ENCODE peak calls at places on chromosomes 11 and 22, in ten cellular contexts. U is nephron progenitor cell, A is anterior cingulate cortex, R is iPS-NIHi11, N is GM03348, K is dorsolateral prefrontal cortex, F is foreskin fibroblast, T is A549, B is OCI-LY7, M is cardiac muscle cell. D is an unnamed sample.

GRCh38 chr11:126817523-126818450 is 182.8 kb downstream of the KIRREL3 start:
- DNase-seq in T (no peak), A (no peak), R (no peak), K (no peak), B (no peak), F (peak), U (no peak), M (no peak), N (peak), D (peak)

GRCh38 chr22:44025171-44026065 is 1.3 kb downstream of the PARVB start:
- DNase-seq in A (no peak), U (no peak), B (peak), R (no peak), F (no peak), K (no peak), T (no peak), N (no peak), M (no peak), D (no peak)

GRCh38 chr11:1084561-1085439 is 10.1 kb downstream of the MUC2 start:
- DNase-seq in N (no peak), U (no peak), A (no peak), M (no peak), F (no peak), K (peak), T (no peak), R (no peak), B (no peak), D (no peak)

GRCh38 chr22:45008853-45009751 is 703 bp downstream of the PHF21B start:
- DNase-seq in N (peak), A (peak), T (peak), R (no peak), K (no peak), B (peak), U (peak), F (peak), M (peak), D (peak)

GRCh38 chr22:32649515-32650200 is 151.8 kb upstream of the TIMP3 start:
- DNase-seq in F (peak), M (no peak), R (no peak), K (no peak), U (no peak), A (no peak), N (peak), T (no peak), B (no peak), D (peak)

GRCh38 chr22:46389081-46389480 is 53.6 kb downstream of the TRMU start:
- DNase-seq in M (no peak), B (no peak), A (no peak), N (no peak), K (no peak), F (no peak), R (no peak), T (no peak), U (no peak), D (no peak)

GRCh38 chr22:30829901-30830550 is 135.4 kb downstream of the OSBP2 start:
- DNase-seq in F (peak), M (peak), B (no peak), T (peak), R (no peak), N (peak), A (no peak), U (no peak), K (no peak), D (peak)

GRCh38 chr11:85791326-85791990 is 19.5 kb downstream of the SYTL2 start:
- DNase-seq in M (no peak), A (no peak), R (no peak), F (peak), B (no peak), K (no peak), T (no peak), U (no peak), N (no peak), D (no peak)

GRCh38 chr11:68042219-68043028 is 3.6 kb downstream of the TCIRG1 start:
- DNase-seq in M (no peak), A (no peak), R (no peak), U (no peak), T (no peak), B (no peak), F (peak), K (no peak), N (no peak), D (no peak)

GRCh38 chr11:9664276-9665171 is 647 bp downstream of the SWAP70 start:
- DNase-seq in M (peak), U (no peak), K (peak), N (peak), T (peak), B (peak), F (peak), R (no peak), A (no peak), D (peak)

GRCh38 chr11:73755670-73756069 is 5.2 kb downstream of the RAB6A start:
- DNase-seq in T (no peak), K (no peak), M (no peak), U (no peak), R (no peak), A (no peak), B (no peak), F (no peak), N (no peak), D (no peak)

GRCh38 chr11:65558002-65558784 is at the start of gene LTBP3:
- DNase-seq in B (no peak), N (peak), T (peak), M (peak), A (peak), R (peak), F (peak), U (peak), K (peak), D (peak)

GRCh38 chr22:25013634-25014033 is 61.1 kb downstream of the KIAA1671 start:
- DNase-seq in F (no peak), K (no peak), M (no peak), U (no peak), T (no peak), N (no peak), A (no peak), B (no peak), R (no peak), D (no peak)

GRCh38 chr11:10725114-10725906 is 25.7 kb upstream of the CTR9 start:
- DNase-seq in R (no peak), F (peak), A (no peak), U (no peak), M (peak), K (no peak), N (peak), B (no peak), T (no peak), D (peak)

GRCh38 chr22:41442240-41442792 is 4.3 kb downstream of the TOB2 start:
- DNase-seq in M (no peak), B (no peak), U (no peak), R (no peak), T (no peak), K (no peak), F (no peak), A (no peak), N (no peak), D (no peak)

GRCh38 chr11:46210133-46210636 is 67.3 kb upstream of the CREB3L1 start:
- DNase-seq in A (no peak), R (no peak), T (peak), M (peak), B (no peak), F (peak), U (no peak), K (no peak), N (peak), D (peak)

GRCh38 chr22:19663821-19664325 is 50.4 kb upstream of the SEPTIN5 start:
- DNase-seq in A (no peak), N (peak), R (peak), B (no peak), U (peak), M (peak), K (no peak), T (no peak), F (peak), D (peak)

GRCh38 chr11:45405916-45406670 is 120.0 kb upstream of the SYT13 start:
- DNase-seq in U (no peak), B (peak), K (no peak), M (peak), T (no peak), N (no peak), A (no peak), R (no peak), F (peak), D (no peak)

GRCh38 chr22:46934746-46935491 is 172.5 kb downstream of the TBC1D22A start:
- DNase-seq in T (peak), N (peak), U (no peak), F (peak), R (no peak), K (no peak), B (no peak), M (peak), A (no peak), D (peak)

GRCh38 chr11:16086229-16086628 is 270.1 kb downstream of the SOX6 start:
- DNase-seq in A (no peak), K (no peak), N (no peak), M (no peak), B (no peak), U (peak), F (peak), T (no peak), R (peak), D (no peak)

GRCh38 chr11:118878187-118878586 is 5.5 kb upstream of the CXCR5 start:
- DNase-seq in B (peak), F (no peak), U (no peak), A (no peak), M (no peak), R (no peak), K (no peak), N (no peak), T (no peak), D (no peak)

GRCh38 chr22:41538583-41538982 is 5.7 kb downstream of the POLR3H start:
- DNase-seq in M (no peak), R (no peak), B (no peak), T (no peak), A (peak), F (no peak), U (no peak), N (no peak), K (no peak), D (no peak)

GRCh38 chr11:102703826-102704493 is 1.6 kb downstream of the MMP27 start:
- DNase-seq in F (no peak), U (no peak), K (no peak), B (no peak), N (no peak), T (no peak), M (no peak), R (no peak), A (no peak), D (no peak)

GRCh38 chr22:20571531-20572007 is 64.2 kb downstream of the MED15 start:
- DNase-seq in R (peak), A (no peak), K (no peak), B (peak), N (peak), M (peak), F (peak), T (peak), U (peak), D (peak)

GRCh38 chr11:45580399-45580798 is 85.0 kb downstream of the CHST1 start:
- DNase-seq in K (no peak), B (no peak), U (peak), M (peak), A (no peak), N (peak), T (peak), F (peak), R (peak), D (peak)

GRCh38 chr11:94731921-94732601 is 36.1 kb upstream of the AMOTL1 start:
- DNase-seq in T (peak), M (peak), K (no peak), N (peak), R (no peak), B (no peak), U (no peak), F (peak), A (no peak), D (peak)

GRCh38 chr22:31451709-31452571 is 37.7 kb downstream of the EIF4ENIF1 start:
- DNase-seq in A (no peak), M (peak), R (peak), K (no peak), N (peak), T (peak), B (peak), F (peak), U (no peak), D (peak)

GRCh38 chr11:103609117-103610066 is 427.0 kb upstream of the DDI1 start:
- DNase-seq in T (peak), A (no peak), K (no peak), R (peak), B (no peak), N (peak), M (peak), F (peak), U (no peak), D (peak)